ENCODE peak calls at places on chromosome 11, in four cellular contexts. G is GM12865, U is fibroblast of lung, Z is HS-27A. Y is an unnamed sample.

GRCh38 chr11:119305556-119306372 is 11.2 kb downstream of the MCAM start:
- DNase-seq in Z (no peak), G (no peak), U (no peak), Y (no peak)

GRCh38 chr11:94638902-94639373 is 71.8 kb downstream of the PIWIL4 start:
- DNase-seq in Z (no peak), U (no peak), G (no peak), Y (no peak)

GRCh38 chr11:8259316-8259995 is 4.2 kb downstream of the LMO1 start:
- DNase-seq in U (no peak), G (no peak), Z (no peak), Y (no peak)

GRCh38 chr11:119493712-119494111 is 70.7 kb upstream of the THY1 start:
- DNase-seq in Z (no peak), G (peak), U (peak), Y (no peak)

GRCh38 chr11:30225642-30226041 is 5.2 kb upstream of the FSHB start:
- DNase-seq in U (no peak), G (no peak), Z (no peak), Y (no peak)

GRCh38 chr11:36454991-36455611 is 55.0 kb downstream of the TRAF6 start:
- DNase-seq in G (no peak), Z (no peak), U (peak), Y (no peak)

GRCh38 chr11:2975594-2975993 is 16.5 kb downstream of the NAP1L4 start:
- DNase-seq in Z (no peak), U (no peak), G (peak), Y (no peak)

GRCh38 chr11:74754507-74755255 is 6.0 kb downstream of the RNF169 start:
- DNase-seq in U (peak), G (peak), Z (peak), Y (no peak)

GRCh38 chr11:60143768-60144167 is 39.1 kb downstream of the MS4A6A start:
- DNase-seq in G (no peak), U (no peak), Z (no peak), Y (no peak)

GRCh38 chr11:43359432-43359818 is 705 bp downstream of the TTC17 start:
- DNase-seq in U (peak), Z (no peak), G (peak), Y (no peak)

GRCh38 chr11:118783724-118784495 is 7.1 kb downstream of the DDX6 start:
- DNase-seq in Z (no peak), U (no peak), G (peak), Y (no peak)

GRCh38 chr11:47981667-47982404 is 1.5 kb downstream of the PTPRJ start:
- DNase-seq in Z (no peak), U (no peak), G (no peak), Y (no peak)

GRCh38 chr11:71352748-71353147 is 95.4 kb downstream of the DHCR7 start:
- DNase-seq in U (no peak), Z (no peak), G (no peak), Y (no peak)

GRCh38 chr11:34860034-34860433 is 56.1 kb downstream of the APIP start:
- DNase-seq in Z (no peak), U (no peak), G (no peak), Y (no peak)

GRCh38 chr11:73968356-73968966 is 14.2 kb downstream of the UCP2 start:
- DNase-seq in G (no peak), Z (no peak), U (no peak), Y (no peak)

GRCh38 chr11:17244046-17244445 is 32.5 kb upstream of the NUCB2 start:
- DNase-seq in U (no peak), Z (no peak), G (peak), Y (no peak)

GRCh38 chr11:67321313-67321871 is 18.1 kb downstream of the SSH3 start:
- DNase-seq in Z (no peak), U (no peak), G (no peak), Y (no peak)